ENCODE peak calls at places on chromosomes 4 and X, in eight cellular contexts. One of them, this sample, is unnamed.

GRCh38 chr4:11954093-11954492 is 525.4 kb upstream of the HS3ST1 start:
- DNase-seq in D341Med: peak
- DNase-seq in left kidney: peak
- DNase-seq in lower leg skin: no peak
- DNase-seq in substantia nigra: no peak
- DNase-seq in upper lobe of left lung: no peak
- DNase-seq in amygdala: no peak
- DNase-seq in stimulated activated CD4-positive, alpha-beta T cell treated with anti-CD3 and anti-CD28 coated beads, TNF-alpha, amount 100 ng/mL, for 1 hour: no peak
- DNase-seq in this sample: no peak

GRCh38 chr4:25402521-25402920 is 25.5 kb downstream of the ANAPC4 start:
- DNase-seq in lower leg skin: no peak
- DNase-seq in substantia nigra: no peak
- DNase-seq in left kidney: no peak
- DNase-seq in D341Med: no peak
- DNase-seq in upper lobe of left lung: no peak
- DNase-seq in amygdala: no peak
- DNase-seq in stimulated activated CD4-positive, alpha-beta T cell treated with anti-CD3 and anti-CD28 coated beads, TNF-alpha, amount 100 ng/mL, for 1 hour: no peak
- DNase-seq in this sample: no peak

GRCh38 chr4:2755821-2756690 is at the start of gene TNIP2:
- DNase-seq in left kidney: peak
- DNase-seq in substantia nigra: peak
- DNase-seq in amygdala: peak
- DNase-seq in D341Med: peak
- DNase-seq in lower leg skin: peak
- DNase-seq in stimulated activated CD4-positive, alpha-beta T cell treated with anti-CD3 and anti-CD28 coated beads, TNF-alpha, amount 100 ng/mL, for 1 hour: peak
- DNase-seq in upper lobe of left lung: peak
- DNase-seq in this sample: peak

GRCh38 chr4:118282692-118283091 is 70.1 kb downstream of the PRSS12 start:
- DNase-seq in stimulated activated CD4-positive, alpha-beta T cell treated with anti-CD3 and anti-CD28 coated beads, TNF-alpha, amount 100 ng/mL, for 1 hour: no peak
- DNase-seq in D341Med: no peak
- DNase-seq in upper lobe of left lung: no peak
- DNase-seq in lower leg skin: no peak
- DNase-seq in left kidney: no peak
- DNase-seq in amygdala: no peak
- DNase-seq in substantia nigra: no peak
- DNase-seq in this sample: no peak

GRCh38 chrX:56728321-56728720 is 722 bp upstream of the NBDY start:
- DNase-seq in lower leg skin: no peak
- DNase-seq in substantia nigra: no peak
- DNase-seq in left kidney: peak
- DNase-seq in D341Med: no peak
- DNase-seq in upper lobe of left lung: no peak
- DNase-seq in amygdala: no peak
- DNase-seq in stimulated activated CD4-positive, alpha-beta T cell treated with anti-CD3 and anti-CD28 coated beads, TNF-alpha, amount 100 ng/mL, for 1 hour: no peak
- DNase-seq in this sample: no peak

GRCh38 chrX:83022020-83022419 is 486.1 kb upstream of the POU3F4 start:
- DNase-seq in substantia nigra: no peak
- DNase-seq in upper lobe of left lung: peak
- DNase-seq in amygdala: no peak
- DNase-seq in D341Med: no peak
- DNase-seq in lower leg skin: no peak
- DNase-seq in stimulated activated CD4-positive, alpha-beta T cell treated with anti-CD3 and anti-CD28 coated beads, TNF-alpha, amount 100 ng/mL, for 1 hour: no peak
- DNase-seq in left kidney: no peak
- DNase-seq in this sample: no peak

GRCh38 chrX:149937881-149938426 is 337 bp downstream of the EOLA2 start:
- DNase-seq in amygdala: no peak
- DNase-seq in left kidney: peak
- DNase-seq in substantia nigra: no peak
- DNase-seq in D341Med: peak
- DNase-seq in upper lobe of left lung: no peak
- DNase-seq in lower leg skin: no peak
- DNase-seq in stimulated activated CD4-positive, alpha-beta T cell treated with anti-CD3 and anti-CD28 coated beads, TNF-alpha, amount 100 ng/mL, for 1 hour: no peak
- DNase-seq in this sample: no peak

GRCh38 chr4:108628411-108628810 is 8.0 kb downstream of the RPL34 start:
- DNase-seq in lower leg skin: no peak
- DNase-seq in substantia nigra: no peak
- DNase-seq in stimulated activated CD4-positive, alpha-beta T cell treated with anti-CD3 and anti-CD28 coated beads, TNF-alpha, amount 100 ng/mL, for 1 hour: no peak
- DNase-seq in upper lobe of left lung: no peak
- DNase-seq in left kidney: no peak
- DNase-seq in D341Med: no peak
- DNase-seq in amygdala: no peak
- DNase-seq in this sample: no peak

GRCh38 chr4:17511950-17512795 is at the start of gene QDPR:
- DNase-seq in substantia nigra: peak
- DNase-seq in upper lobe of left lung: peak
- DNase-seq in D341Med: peak
- DNase-seq in amygdala: peak
- DNase-seq in left kidney: peak
- DNase-seq in lower leg skin: peak
- DNase-seq in stimulated activated CD4-positive, alpha-beta T cell treated with anti-CD3 and anti-CD28 coated beads, TNF-alpha, amount 100 ng/mL, for 1 hour: peak
- DNase-seq in this sample: peak

GRCh38 chr4:95732061-95732460 is 107.8 kb upstream of the PDHA2 start:
- DNase-seq in D341Med: no peak
- DNase-seq in upper lobe of left lung: no peak
- DNase-seq in substantia nigra: no peak
- DNase-seq in stimulated activated CD4-positive, alpha-beta T cell treated with anti-CD3 and anti-CD28 coated beads, TNF-alpha, amount 100 ng/mL, for 1 hour: no peak
- DNase-seq in left kidney: peak
- DNase-seq in amygdala: no peak
- DNase-seq in lower leg skin: no peak
- DNase-seq in this sample: no peak

GRCh38 chr4:156676116-156676851 is 295.3 kb downstream of the PDGFC start:
- DNase-seq in D341Med: no peak
- DNase-seq in left kidney: no peak
- DNase-seq in amygdala: no peak
- DNase-seq in lower leg skin: no peak
- DNase-seq in stimulated activated CD4-positive, alpha-beta T cell treated with anti-CD3 and anti-CD28 coated beads, TNF-alpha, amount 100 ng/mL, for 1 hour: no peak
- DNase-seq in substantia nigra: no peak
- DNase-seq in upper lobe of left lung: no peak
- DNase-seq in this sample: no peak

GRCh38 chr4:88985088-88985779 is 71.8 kb downstream of the FAM13A start:
- DNase-seq in substantia nigra: no peak
- DNase-seq in stimulated activated CD4-positive, alpha-beta T cell treated with anti-CD3 and anti-CD28 coated beads, TNF-alpha, amount 100 ng/mL, for 1 hour: no peak
- DNase-seq in upper lobe of left lung: no peak
- DNase-seq in left kidney: no peak
- DNase-seq in lower leg skin: no peak
- DNase-seq in amygdala: no peak
- DNase-seq in D341Med: no peak
- DNase-seq in this sample: no peak

GRCh38 chrX:75181721-75182120 is 25.6 kb upstream of the ABCB7 start:
- DNase-seq in substantia nigra: no peak
- DNase-seq in lower leg skin: no peak
- DNase-seq in D341Med: no peak
- DNase-seq in stimulated activated CD4-positive, alpha-beta T cell treated with anti-CD3 and anti-CD28 coated beads, TNF-alpha, amount 100 ng/mL, for 1 hour: no peak
- DNase-seq in left kidney: no peak
- DNase-seq in amygdala: no peak
- DNase-seq in upper lobe of left lung: no peak
- DNase-seq in this sample: no peak

GRCh38 chr4:110033994-110034393 is 121.3 kb downstream of the EGF start:
- DNase-seq in amygdala: no peak
- DNase-seq in substantia nigra: no peak
- DNase-seq in lower leg skin: peak
- DNase-seq in stimulated activated CD4-positive, alpha-beta T cell treated with anti-CD3 and anti-CD28 coated beads, TNF-alpha, amount 100 ng/mL, for 1 hour: no peak
- DNase-seq in left kidney: no peak
- DNase-seq in upper lobe of left lung: peak
- DNase-seq in D341Med: no peak
- DNase-seq in this sample: no peak

GRCh38 chr4:182325397-182325796 is 82.2 kb downstream of the TENM3 start:
- DNase-seq in substantia nigra: no peak
- DNase-seq in upper lobe of left lung: no peak
- DNase-seq in lower leg skin: no peak
- DNase-seq in D341Med: no peak
- DNase-seq in left kidney: no peak
- DNase-seq in amygdala: no peak
- DNase-seq in stimulated activated CD4-positive, alpha-beta T cell treated with anti-CD3 and anti-CD28 coated beads, TNF-alpha, amount 100 ng/mL, for 1 hour: no peak
- DNase-seq in this sample: no peak

GRCh38 chr4:64960516-64960915 is 551.3 kb upstream of the TECRL start:
- DNase-seq in substantia nigra: no peak
- DNase-seq in amygdala: no peak
- DNase-seq in upper lobe of left lung: no peak
- DNase-seq in lower leg skin: no peak
- DNase-seq in stimulated activated CD4-positive, alpha-beta T cell treated with anti-CD3 and anti-CD28 coated beads, TNF-alpha, amount 100 ng/mL, for 1 hour: no peak
- DNase-seq in D341Med: no peak
- DNase-seq in left kidney: no peak
- DNase-seq in this sample: no peak

GRCh38 chr4:16516796-16517413 is 290.6 kb upstream of the TAPT1 start:
- DNase-seq in stimulated activated CD4-positive, alpha-beta T cell treated with anti-CD3 and anti-CD28 coated beads, TNF-alpha, amount 100 ng/mL, for 1 hour: no peak
- DNase-seq in left kidney: peak
- DNase-seq in upper lobe of left lung: peak
- DNase-seq in lower leg skin: peak
- DNase-seq in substantia nigra: peak
- DNase-seq in D341Med: peak
- DNase-seq in amygdala: peak
- DNase-seq in this sample: no peak

GRCh38 chr4:104591505-104591904 is 96.8 kb upstream of the CXXC4 start:
- DNase-seq in D341Med: peak
- DNase-seq in lower leg skin: no peak
- DNase-seq in upper lobe of left lung: no peak
- DNase-seq in stimulated activated CD4-positive, alpha-beta T cell treated with anti-CD3 and anti-CD28 coated beads, TNF-alpha, amount 100 ng/mL, for 1 hour: no peak
- DNase-seq in substantia nigra: no peak
- DNase-seq in left kidney: peak
- DNase-seq in amygdala: no peak
- DNase-seq in this sample: no peak

GRCh38 chrX:71623714-71624113 is 5.4 kb upstream of the CXCR3 start:
- DNase-seq in D341Med: no peak
- DNase-seq in amygdala: no peak
- DNase-seq in left kidney: no peak
- DNase-seq in lower leg skin: no peak
- DNase-seq in substantia nigra: no peak
- DNase-seq in stimulated activated CD4-positive, alpha-beta T cell treated with anti-CD3 and anti-CD28 coated beads, TNF-alpha, amount 100 ng/mL, for 1 hour: no peak
- DNase-seq in upper lobe of left lung: no peak
- DNase-seq in this sample: no peak

GRCh38 chr4:182101618-182102017 is 141.6 kb upstream of the TENM3 start:
- DNase-seq in D341Med: no peak
- DNase-seq in left kidney: no peak
- DNase-seq in stimulated activated CD4-positive, alpha-beta T cell treated with anti-CD3 and anti-CD28 coated beads, TNF-alpha, amount 100 ng/mL, for 1 hour: no peak
- DNase-seq in lower leg skin: no peak
- DNase-seq in substantia nigra: no peak
- DNase-seq in upper lobe of left lung: no peak
- DNase-seq in amygdala: no peak
- DNase-seq in this sample: no peak

GRCh38 chr4:56764775-56765174 is 56.7 kb downstream of the SPINK2 start:
- DNase-seq in substantia nigra: no peak
- DNase-seq in upper lobe of left lung: no peak
- DNase-seq in lower leg skin: no peak
- DNase-seq in stimulated activated CD4-positive, alpha-beta T cell treated with anti-CD3 and anti-CD28 coated beads, TNF-alpha, amount 100 ng/mL, for 1 hour: no peak
- DNase-seq in amygdala: no peak
- DNase-seq in D341Med: no peak
- DNase-seq in left kidney: no peak
- DNase-seq in this sample: no peak

GRCh38 chr4:96833831-96834230 is 993.9 kb downstream of the PDHA2 start:
- DNase-seq in upper lobe of left lung: no peak
- DNase-seq in D341Med: no peak
- DNase-seq in left kidney: no peak
- DNase-seq in amygdala: no peak
- DNase-seq in lower leg skin: no peak
- DNase-seq in substantia nigra: no peak
- DNase-seq in stimulated activated CD4-positive, alpha-beta T cell treated with anti-CD3 and anti-CD28 coated beads, TNF-alpha, amount 100 ng/mL, for 1 hour: no peak
- DNase-seq in this sample: no peak

GRCh38 chr4:166169111-166169510 is 296.1 kb downstream of the TLL1 start:
- DNase-seq in left kidney: no peak
- DNase-seq in stimulated activated CD4-positive, alpha-beta T cell treated with anti-CD3 and anti-CD28 coated beads, TNF-alpha, amount 100 ng/mL, for 1 hour: no peak
- DNase-seq in amygdala: no peak
- DNase-seq in lower leg skin: no peak
- DNase-seq in upper lobe of left lung: no peak
- DNase-seq in substantia nigra: no peak
- DNase-seq in D341Med: peak
- DNase-seq in this sample: no peak

GRCh38 chr4:183563874-183564273 is 59.0 kb downstream of the ING2 start:
- DNase-seq in lower leg skin: peak
- DNase-seq in substantia nigra: no peak
- DNase-seq in stimulated activated CD4-positive, alpha-beta T cell treated with anti-CD3 and anti-CD28 coated beads, TNF-alpha, amount 100 ng/mL, for 1 hour: no peak
- DNase-seq in D341Med: no peak
- DNase-seq in upper lobe of left lung: peak
- DNase-seq in amygdala: no peak
- DNase-seq in left kidney: no peak
- DNase-seq in this sample: no peak

GRCh38 chr4:102826105-102826889 is 1.1 kb downstream of the UBE2D3 start:
- DNase-seq in lower leg skin: no peak
- DNase-seq in upper lobe of left lung: no peak
- DNase-seq in D341Med: no peak
- DNase-seq in substantia nigra: no peak
- DNase-seq in stimulated activated CD4-positive, alpha-beta T cell treated with anti-CD3 and anti-CD28 coated beads, TNF-alpha, amount 100 ng/mL, for 1 hour: no peak
- DNase-seq in amygdala: no peak
- DNase-seq in left kidney: no peak
- DNase-seq in this sample: no peak

GRCh38 chr4:18198653-18199052 is 177.1 kb upstream of the LCORL start:
- DNase-seq in left kidney: no peak
- DNase-seq in lower leg skin: no peak
- DNase-seq in substantia nigra: no peak
- DNase-seq in amygdala: no peak
- DNase-seq in stimulated activated CD4-positive, alpha-beta T cell treated with anti-CD3 and anti-CD28 coated beads, TNF-alpha, amount 100 ng/mL, for 1 hour: no peak
- DNase-seq in upper lobe of left lung: no peak
- DNase-seq in D341Med: no peak
- DNase-seq in this sample: no peak

GRCh38 chr4:83272900-83273299 is 11.7 kb downstream of the COQ2 start:
- DNase-seq in stimulated activated CD4-positive, alpha-beta T cell treated with anti-CD3 and anti-CD28 coated beads, TNF-alpha, amount 100 ng/mL, for 1 hour: no peak
- DNase-seq in left kidney: no peak
- DNase-seq in substantia nigra: no peak
- DNase-seq in D341Med: no peak
- DNase-seq in lower leg skin: no peak
- DNase-seq in upper lobe of left lung: no peak
- DNase-seq in amygdala: no peak
- DNase-seq in this sample: no peak

GRCh38 chr4:124067031-124067430 is 645.5 kb downstream of the ANKRD50 start:
- DNase-seq in D341Med: no peak
- DNase-seq in lower leg skin: no peak
- DNase-seq in amygdala: no peak
- DNase-seq in substantia nigra: no peak
- DNase-seq in stimulated activated CD4-positive, alpha-beta T cell treated with anti-CD3 and anti-CD28 coated beads, TNF-alpha, amount 100 ng/mL, for 1 hour: no peak
- DNase-seq in left kidney: no peak
- DNase-seq in upper lobe of left lung: no peak
- DNase-seq in this sample: no peak

GRCh38 chr4:153434190-153434589 is 32.0 kb upstream of the TMEM131L start:
- DNase-seq in substantia nigra: no peak
- DNase-seq in upper lobe of left lung: no peak
- DNase-seq in left kidney: no peak
- DNase-seq in D341Med: no peak
- DNase-seq in lower leg skin: no peak
- DNase-seq in stimulated activated CD4-positive, alpha-beta T cell treated with anti-CD3 and anti-CD28 coated beads, TNF-alpha, amount 100 ng/mL, for 1 hour: no peak
- DNase-seq in amygdala: no peak
- DNase-seq in this sample: no peak

GRCh38 chr4:70061980-70062379 is 11.7 kb downstream of the HTN1 start:
- DNase-seq in substantia nigra: no peak
- DNase-seq in stimulated activated CD4-positive, alpha-beta T cell treated with anti-CD3 and anti-CD28 coated beads, TNF-alpha, amount 100 ng/mL, for 1 hour: no peak
- DNase-seq in lower leg skin: no peak
- DNase-seq in left kidney: no peak
- DNase-seq in D341Med: no peak
- DNase-seq in amygdala: no peak
- DNase-seq in upper lobe of left lung: no peak
- DNase-seq in this sample: no peak

GRCh38 chrX:115189646-115190635 is 731 bp downstream of the RBMXL3 start:
- DNase-seq in lower leg skin: no peak
- DNase-seq in D341Med: no peak
- DNase-seq in substantia nigra: no peak
- DNase-seq in left kidney: no peak
- DNase-seq in stimulated activated CD4-positive, alpha-beta T cell treated with anti-CD3 and anti-CD28 coated beads, TNF-alpha, amount 100 ng/mL, for 1 hour: no peak
- DNase-seq in upper lobe of left lung: no peak
- DNase-seq in amygdala: no peak
- DNase-seq in this sample: no peak

GRCh38 chr4:38967260-38968095 is 64.7 kb downstream of the TMEM156 start:
- DNase-seq in substantia nigra: no peak
- DNase-seq in stimulated activated CD4-positive, alpha-beta T cell treated with anti-CD3 and anti-CD28 coated beads, TNF-alpha, amount 100 ng/mL, for 1 hour: no peak
- DNase-seq in upper lobe of left lung: no peak
- DNase-seq in left kidney: no peak
- DNase-seq in amygdala: no peak
- DNase-seq in lower leg skin: no peak
- DNase-seq in D341Med: no peak
- DNase-seq in this sample: no peak

GRCh38 chr4:67275179-67275750 is 270.0 kb downstream of the CENPC start:
- DNase-seq in substantia nigra: no peak
- DNase-seq in stimulated activated CD4-positive, alpha-beta T cell treated with anti-CD3 and anti-CD28 coated beads, TNF-alpha, amount 100 ng/mL, for 1 hour: no peak
- DNase-seq in amygdala: no peak
- DNase-seq in D341Med: no peak
- DNase-seq in upper lobe of left lung: no peak
- DNase-seq in left kidney: no peak
- DNase-seq in lower leg skin: no peak
- DNase-seq in this sample: no peak

GRCh38 chr4:111602848-111603247 is 542.4 kb upstream of the FAM241A start:
- DNase-seq in left kidney: peak
- DNase-seq in amygdala: no peak
- DNase-seq in stimulated activated CD4-positive, alpha-beta T cell treated with anti-CD3 and anti-CD28 coated beads, TNF-alpha, amount 100 ng/mL, for 1 hour: no peak
- DNase-seq in substantia nigra: no peak
- DNase-seq in D341Med: peak
- DNase-seq in lower leg skin: no peak
- DNase-seq in upper lobe of left lung: no peak
- DNase-seq in this sample: no peak